ENCODE peak calls at places on chromosome 3, in seven cellular contexts. One of them, this sample, is unnamed.
A peak's percentile ranks its signal among the peaks of the same experiment; 100 is the strongest.

GRCh38 chr3:15527031-15527459 is 5.5 kb upstream of the COLQ start:
- DNase-seq in AG10803: no peak
- DNase-seq in BE2C: peak; percentile 83
- DNase-seq in sigmoid colon: no peak
- DNase-seq in adrenal gland: no peak
- DNase-seq in epithelial cell of esophagus: no peak
- DNase-seq in lower lobe of right lung: no peak
- DNase-seq in this sample: no peak

GRCh38 chr3:139131951-139132350 is 87.3 kb upstream of the PRR23C start:
- DNase-seq in AG10803: no peak
- DNase-seq in BE2C: no peak
- DNase-seq in sigmoid colon: no peak
- DNase-seq in adrenal gland: no peak
- DNase-seq in epithelial cell of esophagus: no peak
- DNase-seq in lower lobe of right lung: no peak
- DNase-seq in this sample: no peak

GRCh38 chr3:24202071-24202470 is 257.0 kb downstream of the NR1D2 start:
- DNase-seq in AG10803: peak; percentile 84
- DNase-seq in BE2C: no peak
- DNase-seq in sigmoid colon: no peak
- DNase-seq in adrenal gland: no peak
- DNase-seq in epithelial cell of esophagus: no peak
- DNase-seq in lower lobe of right lung: no peak
- DNase-seq in this sample: no peak

GRCh38 chr3:100072328-100073048 is 41.8 kb downstream of the FILIP1L start:
- DNase-seq in AG10803: peak; percentile 69
- DNase-seq in BE2C: no peak
- DNase-seq in sigmoid colon: no peak
- DNase-seq in adrenal gland: no peak
- DNase-seq in epithelial cell of esophagus: no peak
- DNase-seq in lower lobe of right lung: no peak
- DNase-seq in this sample: no peak

GRCh38 chr3:52052831-52053306 is 3.5 kb downstream of the DUSP7 start:
- DNase-seq in AG10803: peak; percentile 80
- DNase-seq in BE2C: peak; percentile 62
- DNase-seq in sigmoid colon: peak; percentile 94
- DNase-seq in adrenal gland: peak; percentile 76
- DNase-seq in epithelial cell of esophagus: peak; percentile 77
- DNase-seq in lower lobe of right lung: peak; percentile 92
- DNase-seq in this sample: peak; percentile 98

GRCh38 chr3:123789760-123790159 is 94.4 kb downstream of the MYLK start:
- DNase-seq in AG10803: peak; percentile 80
- DNase-seq in BE2C: no peak
- DNase-seq in sigmoid colon: no peak
- DNase-seq in adrenal gland: no peak
- DNase-seq in epithelial cell of esophagus: no peak
- DNase-seq in lower lobe of right lung: no peak
- DNase-seq in this sample: peak; percentile 31

GRCh38 chr3:28125342-28125741 is 116.1 kb upstream of the CMC1 start:
- DNase-seq in AG10803: no peak
- DNase-seq in BE2C: no peak
- DNase-seq in sigmoid colon: no peak
- DNase-seq in adrenal gland: no peak
- DNase-seq in epithelial cell of esophagus: no peak
- DNase-seq in lower lobe of right lung: no peak
- DNase-seq in this sample: no peak

GRCh38 chr3:171748341-171748918 is 61.9 kb downstream of the PLD1 start:
- DNase-seq in AG10803: peak; percentile 11
- DNase-seq in BE2C: no peak
- DNase-seq in sigmoid colon: no peak
- DNase-seq in adrenal gland: no peak
- DNase-seq in epithelial cell of esophagus: no peak
- DNase-seq in lower lobe of right lung: no peak
- DNase-seq in this sample: no peak

GRCh38 chr3:31170932-31171670 is 276.6 kb upstream of the GADL1 start:
- DNase-seq in AG10803: peak; percentile 100
- DNase-seq in BE2C: no peak
- DNase-seq in sigmoid colon: no peak
- DNase-seq in adrenal gland: no peak
- DNase-seq in epithelial cell of esophagus: peak; percentile 32
- DNase-seq in lower lobe of right lung: no peak
- DNase-seq in this sample: peak; percentile 77

GRCh38 chr3:173912126-173912525 is 514.6 kb downstream of the NLGN1 start:
- DNase-seq in AG10803: peak; percentile 21
- DNase-seq in BE2C: no peak
- DNase-seq in sigmoid colon: no peak
- DNase-seq in adrenal gland: no peak
- DNase-seq in epithelial cell of esophagus: no peak
- DNase-seq in lower lobe of right lung: no peak
- DNase-seq in this sample: no peak

GRCh38 chr3:41234823-41235722 is 35.8 kb downstream of the CTNNB1 start:
- DNase-seq in AG10803: peak; percentile 13
- DNase-seq in BE2C: no peak
- DNase-seq in sigmoid colon: no peak
- DNase-seq in adrenal gland: no peak
- DNase-seq in epithelial cell of esophagus: no peak
- DNase-seq in lower lobe of right lung: no peak
- DNase-seq in this sample: no peak

GRCh38 chr3:183158113-183158512 is 4.4 kb downstream of the LAMP3 start:
- DNase-seq in AG10803: no peak
- DNase-seq in BE2C: no peak
- DNase-seq in sigmoid colon: no peak
- DNase-seq in adrenal gland: no peak
- DNase-seq in epithelial cell of esophagus: no peak
- DNase-seq in lower lobe of right lung: no peak
- DNase-seq in this sample: no peak

GRCh38 chr3:69403406-69403934 is 17.6 kb upstream of the FRMD4B start:
- DNase-seq in AG10803: no peak
- DNase-seq in BE2C: no peak
- DNase-seq in sigmoid colon: no peak
- DNase-seq in adrenal gland: no peak
- DNase-seq in epithelial cell of esophagus: peak; percentile 81
- DNase-seq in lower lobe of right lung: no peak
- DNase-seq in this sample: no peak

GRCh38 chr3:184174278-184174645 is 393 bp upstream of the AP2M1 start:
- DNase-seq in AG10803: no peak
- DNase-seq in BE2C: no peak
- DNase-seq in sigmoid colon: no peak
- DNase-seq in adrenal gland: no peak
- DNase-seq in epithelial cell of esophagus: no peak
- DNase-seq in lower lobe of right lung: no peak
- DNase-seq in this sample: no peak

GRCh38 chr3:4978966-4979400 is 254 bp upstream of the BHLHE40 start:
- DNase-seq in AG10803: peak; percentile 99
- DNase-seq in BE2C: peak; percentile 83
- DNase-seq in sigmoid colon: peak; percentile 99
- DNase-seq in adrenal gland: peak; percentile 97
- DNase-seq in epithelial cell of esophagus: peak; percentile 99
- DNase-seq in lower lobe of right lung: peak; percentile 98
- DNase-seq in this sample: peak; percentile 96

GRCh38 chr3:52277071-52277964 is 1.1 kb downstream of the WDR82 start:
- DNase-seq in AG10803: peak; percentile 45
- DNase-seq in BE2C: peak; percentile 72
- DNase-seq in sigmoid colon: peak; percentile 90
- DNase-seq in adrenal gland: peak; percentile 87
- DNase-seq in epithelial cell of esophagus: peak; percentile 40
- DNase-seq in lower lobe of right lung: peak; percentile 87
- DNase-seq in this sample: peak; percentile 89

GRCh38 chr3:16888785-16889607 is 4.2 kb downstream of the PLCL2 start:
- DNase-seq in AG10803: no peak
- DNase-seq in BE2C: no peak
- DNase-seq in sigmoid colon: no peak
- DNase-seq in adrenal gland: no peak
- DNase-seq in epithelial cell of esophagus: no peak
- DNase-seq in lower lobe of right lung: no peak
- DNase-seq in this sample: no peak

GRCh38 chr3:59116138-59116537 is 66.3 kb upstream of the CFAP20DC start:
- DNase-seq in AG10803: no peak
- DNase-seq in BE2C: no peak
- DNase-seq in sigmoid colon: no peak
- DNase-seq in adrenal gland: no peak
- DNase-seq in epithelial cell of esophagus: no peak
- DNase-seq in lower lobe of right lung: no peak
- DNase-seq in this sample: no peak

DNA sequence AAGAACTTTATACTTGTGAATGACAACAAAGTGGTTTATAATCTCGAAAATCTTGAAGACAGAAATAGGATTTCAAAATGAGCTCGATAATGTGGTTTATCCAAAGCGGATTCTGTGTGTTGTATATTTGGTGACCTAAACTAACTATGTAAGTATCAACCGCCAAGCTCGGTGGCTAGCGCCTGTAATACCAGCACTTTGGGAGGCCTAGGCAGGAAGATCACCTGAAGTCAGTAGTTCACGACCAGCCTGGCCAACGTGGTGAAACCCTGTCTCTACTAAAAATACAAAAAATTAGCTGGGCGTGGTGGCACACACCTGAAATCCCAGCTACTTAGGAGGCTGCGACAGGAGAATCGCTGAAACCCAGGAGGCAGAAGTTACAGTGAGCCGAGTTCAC is 2.2 kb downstream of the ATP13A3 start:
- DNase-seq in AG10803: no peak
- DNase-seq in BE2C: no peak
- DNase-seq in sigmoid colon: no peak
- DNase-seq in adrenal gland: no peak
- DNase-seq in epithelial cell of esophagus: no peak
- DNase-seq in lower lobe of right lung: no peak
- DNase-seq in this sample: no peak
- H3K4me3 ChIP-seq in AG10803: peak overlapping the region; percentile 95
- H3K4me3 ChIP-seq in BE2C: peak overlapping the region; percentile 94
- H3K4me3 ChIP-seq in sigmoid colon: no peak overlapping the region
- H3K4me3 ChIP-seq in adrenal gland: no peak overlapping the region
- H3K4me3 ChIP-seq in epithelial cell of esophagus: no peak overlapping the region
- H3K4me3 ChIP-seq in lower lobe of right lung: peak overlapping the region; percentile 71
- H3K4me3 ChIP-seq in this sample: peak overlapping the region; percentile 83

GRCh38 chr3:117545484-117545883 is 835.9 kb downstream of the TUSC7 start:
- DNase-seq in AG10803: no peak
- DNase-seq in BE2C: no peak
- DNase-seq in sigmoid colon: no peak
- DNase-seq in adrenal gland: no peak
- DNase-seq in epithelial cell of esophagus: no peak
- DNase-seq in lower lobe of right lung: no peak
- DNase-seq in this sample: peak; percentile 29
- H3K4me3 ChIP-seq in AG10803: no peak overlapping the region
- H3K4me3 ChIP-seq in BE2C: no peak overlapping the region
- H3K4me3 ChIP-seq in sigmoid colon: no peak overlapping the region
- H3K4me3 ChIP-seq in adrenal gland: no peak overlapping the region
- H3K4me3 ChIP-seq in epithelial cell of esophagus: no peak overlapping the region
- H3K4me3 ChIP-seq in lower lobe of right lung: no peak overlapping the region
- H3K4me3 ChIP-seq in this sample: no peak overlapping the region

GRCh38 chr3:151075869-151076573 is 9.4 kb upstream of the MED12L start:
- DNase-seq in AG10803: no peak
- DNase-seq in BE2C: no peak
- DNase-seq in sigmoid colon: no peak
- DNase-seq in adrenal gland: no peak
- DNase-seq in epithelial cell of esophagus: no peak
- DNase-seq in lower lobe of right lung: no peak
- DNase-seq in this sample: no peak
- H3K4me3 ChIP-seq in AG10803: no peak overlapping the region
- H3K4me3 ChIP-seq in BE2C: no peak overlapping the region
- H3K4me3 ChIP-seq in sigmoid colon: no peak overlapping the region
- H3K4me3 ChIP-seq in adrenal gland: no peak overlapping the region
- H3K4me3 ChIP-seq in epithelial cell of esophagus: no peak overlapping the region
- H3K4me3 ChIP-seq in lower lobe of right lung: no peak overlapping the region
- H3K4me3 ChIP-seq in this sample: no peak overlapping the region

DNA sequence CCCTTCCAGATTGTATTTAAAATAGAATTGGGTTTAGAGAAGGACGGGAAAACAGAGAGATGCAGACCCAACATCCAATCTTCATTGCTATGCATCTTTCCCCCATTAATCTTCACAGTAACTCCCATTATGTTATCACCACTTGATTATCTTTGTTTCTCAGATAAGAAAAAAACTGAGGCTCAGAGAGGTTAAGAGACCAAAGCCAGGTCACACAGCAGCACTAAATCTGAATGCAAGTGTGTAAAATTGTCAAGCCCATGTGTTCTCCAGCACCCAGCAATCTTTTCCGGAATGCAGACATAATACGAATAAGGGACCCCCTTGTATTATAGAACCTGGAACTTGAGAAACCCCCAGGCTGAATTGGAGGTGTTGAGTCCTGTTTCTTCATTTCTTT is 80.5 kb upstream of the TRIM42 start:
- DNase-seq in AG10803: no peak
- DNase-seq in BE2C: no peak
- DNase-seq in sigmoid colon: no peak
- DNase-seq in adrenal gland: no peak
- DNase-seq in epithelial cell of esophagus: no peak
- DNase-seq in lower lobe of right lung: no peak
- DNase-seq in this sample: no peak
- H3K4me3 ChIP-seq in AG10803: no peak overlapping the region
- H3K4me3 ChIP-seq in BE2C: no peak overlapping the region
- H3K4me3 ChIP-seq in sigmoid colon: no peak overlapping the region
- H3K4me3 ChIP-seq in adrenal gland: no peak overlapping the region
- H3K4me3 ChIP-seq in epithelial cell of esophagus: no peak overlapping the region
- H3K4me3 ChIP-seq in lower lobe of right lung: no peak overlapping the region
- H3K4me3 ChIP-seq in this sample: no peak overlapping the region